ENCODE peak calls at places on chromosomes 16 and 17, in six cellular contexts. X, A, C, Y, D and O are unnamed samples.
A peak's percentile ranks its signal among the peaks of the same experiment; 100 is the strongest.

GRCh38 chr17:67293251-67294203 is 48.5 kb upstream of the HELZ start:
- DNase-seq in C (no peak), Y (no peak), X (peak; percentile 52), D (peak; percentile 62), A (peak; percentile 64), O (peak; percentile 1)

GRCh38 chr17:29918922-29919856 is 10.8 kb downstream of the SSH2 start:
- DNase-seq in Y (peak; percentile 90), X (no peak), D (no peak), C (no peak), A (no peak), O (no peak)

GRCh38 chr17:74992223-74992622 is 4.8 kb downstream of the CDR2L start:
- DNase-seq in X (no peak), A (no peak), D (no peak), C (no peak), Y (no peak), O (no peak)

GRCh38 chr17:72603346-72604242 is 482.8 kb downstream of the SOX9 start:
- DNase-seq in Y (peak; percentile 95), C (peak; percentile 46), D (no peak), A (no peak), X (no peak), O (no peak)

GRCh38 chr16:8634991-8635736 is 13.7 kb downstream of the METTL22 start:
- DNase-seq in D (peak; percentile 65), X (no peak), Y (peak; percentile 13), C (no peak), A (no peak), O (no peak)

GRCh38 chr17:68172461-68172954 is 75.3 kb upstream of the AMZ2 start:
- DNase-seq in Y (peak; percentile 17), D (no peak), X (peak; percentile 65), A (peak; percentile 68), C (no peak), O (peak; percentile 21)

GRCh38 chr17:69779378-69780214 is 295.4 kb upstream of the KCNJ16 start:
- DNase-seq in A (no peak), Y (peak; percentile 21), C (peak; percentile 44), D (no peak), X (no peak), O (no peak)

GRCh38 chr17:27550974-27551505 is 79.9 kb upstream of the LGALS9 start:
- DNase-seq in A (no peak), C (no peak), D (no peak), X (no peak), Y (no peak), O (no peak)

GRCh38 chr16:68432701-68433100 is 15.6 kb downstream of the SMPD3 start:
- DNase-seq in D (no peak), A (no peak), Y (no peak), X (no peak), C (no peak), O (no peak)

GRCh38 chr16:4477966-4478365 is 1.8 kb downstream of the HMOX2 start:
- DNase-seq in D (no peak), C (no peak), X (no peak), Y (peak; percentile 62), A (peak; percentile 44), O (no peak)

GRCh38 chr17:29840884-29841283 is 89.1 kb downstream of the SSH2 start:
- DNase-seq in C (no peak), Y (peak; percentile 61), A (no peak), X (no peak), D (no peak), O (no peak)

GRCh38 chr17:65560628-65561371 is 648 bp downstream of the AXIN2 start:
- DNase-seq in D (peak; percentile 69), C (peak; percentile 54), X (peak; percentile 50), Y (peak; percentile 83), A (peak; percentile 89), O (peak; percentile 65)

GRCh38 chr16:83441523-83441922 is 366.3 kb upstream of the HSBP1 start:
- DNase-seq in D (no peak), A (no peak), C (no peak), Y (peak; percentile 6), X (no peak), O (no peak)

GRCh38 chr17:49986396-49987289 is 8.4 kb downstream of the DLX3 start:
- DNase-seq in D (peak; percentile 9), Y (no peak), X (no peak), A (no peak), C (no peak), O (no peak)

GRCh38 chr17:66397486-66397885 is 95.1 kb downstream of the PRKCA start:
- DNase-seq in Y (no peak), A (no peak), C (no peak), X (no peak), D (no peak), O (no peak)

GRCh38 chr16:17145029-17145428 is 325.7 kb downstream of the XYLT1 start:
- DNase-seq in C (no peak), Y (no peak), X (no peak), D (no peak), A (no peak), O (no peak)

GRCh38 chr16:70160821-70161220 is 12.8 kb upstream of the CLEC18C start:
- DNase-seq in D (no peak), Y (no peak), X (no peak), A (no peak), C (no peak), O (no peak)

GRCh38 chr16:6836771-6837170 is 495.9 kb upstream of the RBFOX1 start:
- DNase-seq in X (no peak), Y (no peak), D (no peak), C (no peak), A (no peak), O (no peak)

GRCh38 chr17:78653382-78653781 is 76.2 kb upstream of the DNAH17 start:
- DNase-seq in Y (peak; percentile 59), C (no peak), D (no peak), X (no peak), A (peak; percentile 37), O (no peak)

GRCh38 chr16:55756963-55757362 is 75.9 kb downstream of the CES1 start:
- DNase-seq in X (no peak), A (no peak), Y (no peak), C (no peak), D (no peak), O (no peak)